ENCODE peak calls at places on chromosomes 5 and 9, in eight cellular contexts. W is psoas muscle, U is heart right ventricle, N is stomach, D is aorta, T is heart left ventricle, L is body of pancreas, O is tibial artery. G is an unnamed sample. For H3K4me1, the result is how much of the 10 kb centered on the place peaks cover.

GRCh38 chr5:178940569-178941360 is at the start of gene ZNF454:
- DNase-seq in D (peak), T (peak), N (peak), W (peak), U (peak), O (peak), L (peak), G (no peak)

GRCh38 chr5:81253875-81254274 is 20.8 kb downstream of the CKMT2 start:
- DNase-seq in L (no peak), T (no peak), D (no peak), O (no peak), U (no peak), N (no peak), W (no peak), G (no peak)

GRCh38 chr5:65825388-65826328 is 100.7 kb upstream of the ERBIN start:
- DNase-seq in D (no peak), L (no peak), U (no peak), T (no peak), W (no peak), O (no peak), N (no peak), G (no peak)

GRCh38 chr5:122916490-122916889 is 71.1 kb downstream of the SNX24 start:
- DNase-seq in U (no peak), D (no peak), W (no peak), T (no peak), N (no peak), L (no peak), O (no peak), G (no peak)

GRCh38 chr5:150301170-150301505 is 1.6 kb downstream of the ARSI start:
- DNase-seq in W (no peak), O (no peak), L (no peak), D (peak), T (no peak), U (no peak), N (no peak), G (no peak)

GRCh38 chr5:33641722-33642505 is 201.1 kb downstream of the TARS1 start:
- DNase-seq in T (no peak), N (no peak), D (no peak), L (no peak), U (no peak), O (no peak), W (no peak), G (no peak)

GRCh38 chr5:176152191-176152932 is 85.9 kb upstream of the SIMC1 start:
- DNase-seq in O (no peak), T (no peak), D (no peak), U (no peak), N (no peak), W (no peak), L (no peak), G (no peak)

GRCh38 chr9:126147620-126148522 is 178.8 kb upstream of the MVB12B start:
- DNase-seq in U (no peak), L (no peak), T (no peak), O (peak), N (peak), D (no peak), W (no peak), G (no peak)

GRCh38 chr9:20441704-20442423 is 180.4 kb downstream of the MLLT3 start:
- DNase-seq in U (no peak), O (no peak), T (no peak), W (no peak), L (no peak), N (no peak), D (no peak), G (no peak)

GRCh38 chr5:41621420-41621819 is 111.0 kb upstream of the PLCXD3 start:
- DNase-seq in W (no peak), D (no peak), T (no peak), O (no peak), U (no peak), N (no peak), L (no peak), G (no peak)

GRCh38 chr5:158875272-158875679 is 224.4 kb downstream of the EBF1 start:
- DNase-seq in U (no peak), N (no peak), W (no peak), O (no peak), T (no peak), L (no peak), D (no peak), G (no peak)

GRCh38 chr5:139961435-139962157 is 81.5 kb downstream of the NRG2 start:
- DNase-seq in N (no peak), U (no peak), T (no peak), O (no peak), D (no peak), W (no peak), L (no peak), G (no peak)

GRCh38 chr5:169302046-169302445 is 1.1 kb upstream of the SLIT3 start:
- DNase-seq in D (no peak), U (no peak), T (no peak), N (no peak), W (no peak), O (no peak), L (no peak), G (no peak)

GRCh38 chr5:43231977-43232376 is 40.0 kb downstream of the NIM1K start:
- DNase-seq in O (no peak), T (no peak), D (no peak), W (no peak), U (no peak), L (peak), N (peak), G (no peak)

GRCh38 chr5:133510634-133511262 is 101.6 kb downstream of the FSTL4 start:
- DNase-seq in U (no peak), T (no peak), L (no peak), O (no peak), W (no peak), D (no peak), N (no peak), G (no peak)

GRCh38 chr9:115649991-115650472 is 503.6 kb upstream of the PAPPA start:
- DNase-seq in N (peak), D (peak), W (peak), O (peak), T (peak), L (peak), U (peak), G (peak)

GRCh38 chr5:39780341-39780740 is 355.6 kb upstream of the DAB2 start:
- DNase-seq in N (no peak), L (no peak), O (no peak), W (no peak), D (no peak), U (no peak), T (no peak), G (peak)

GRCh38 chr9:12554636-12555035 is 138.5 kb upstream of the TYRP1 start:
- DNase-seq in D (no peak), T (no peak), L (peak), W (no peak), N (no peak), U (no peak), O (no peak), G (no peak)

GRCh38 chr9:35112257-35113020 is 3.2 kb downstream of the ATOSB start:
- DNase-seq in D (peak), N (no peak), U (no peak), T (no peak), L (peak), W (peak), O (peak), G (no peak)

GRCh38 chr9:3732077-3733038 is 206.6 kb upstream of the RFX3 start:
- DNase-seq in O (peak), N (no peak), L (peak), T (peak), W (no peak), D (no peak), U (no peak), G (peak)

GRCh38 chr5:133786432-133786831 is 174.1 kb upstream of the FSTL4 start:
- DNase-seq in L (no peak), N (no peak), D (no peak), O (no peak), W (no peak), T (no peak), U (no peak), G (no peak)

GRCh38 chr5:134003064-134003956 is 1.5 kb downstream of the VDAC1 start:
- DNase-seq in L (no peak), O (no peak), W (no peak), U (no peak), D (no peak), T (no peak), N (no peak), G (no peak)

GRCh38 chr5:66684663-66685062 is 88.5 kb downstream of the MAST4 start:
- DNase-seq in W (no peak), D (no peak), T (no peak), N (no peak), U (no peak), L (no peak), O (no peak), G (no peak)

GRCh38 chr9:76369583-76369982 is 24.6 kb downstream of the RFK start:
- DNase-seq in O (no peak), U (no peak), N (peak), T (peak), D (no peak), W (no peak), L (peak), G (no peak)

GRCh38 chr9:80125731-80126264 is 554.0 kb downstream of the TLE4 start:
- DNase-seq in L (no peak), W (no peak), D (no peak), O (no peak), U (no peak), N (no peak), T (no peak), G (no peak)

GRCh38 chr5:150068961-150069618 is 17.3 kb downstream of the CSF1R start:
- DNase-seq in N (no peak), T (no peak), W (peak), O (peak), U (no peak), L (no peak), D (no peak), G (no peak)

GRCh38 chr5:140966293-140967225 is at the start of gene PCDHAC2:
- DNase-seq in T (peak), W (peak), O (no peak), L (peak), N (peak), U (peak), D (peak), G (no peak)

GRCh38 chr9:34501889-34502425 is 20.8 kb downstream of the ENHO start:
- DNase-seq in T (peak), L (peak), O (no peak), N (peak), W (no peak), D (no peak), U (peak), G (peak)

GRCh38 chr9:121686930-121687541 is 35.6 kb downstream of the DAB2IP start:
- DNase-seq in N (peak), T (no peak), U (peak), L (peak), D (peak), O (peak), W (peak), G (peak)

GRCh38 chr9:128554155-128554862 is 1.9 kb downstream of the SPTAN1 start:
- DNase-seq in N (peak), U (peak), T (peak), D (no peak), W (peak), O (peak), L (peak), G (peak)

GRCh38 chr9:118640836-118641557 is 728.2 kb downstream of the BRINP1 start:
- DNase-seq in D (no peak), U (no peak), W (no peak), O (no peak), N (no peak), T (no peak), L (no peak), G (no peak)

GRCh38 chr9:38232895-38233294 is 159.6 kb upstream of the ALDH1B1 start:
- DNase-seq in W (no peak), L (no peak), T (no peak), D (no peak), U (no peak), O (no peak), N (no peak), G (no peak)

GRCh38 chr5:108606185-108606584 is 141.5 kb upstream of the FER start:
- DNase-seq in T (no peak), O (no peak), D (no peak), W (no peak), U (no peak), L (no peak), N (no peak), G (no peak)

GRCh38 chr9:16135916-16136315 is 583.1 kb downstream of the CCDC171 start:
- DNase-seq in L (no peak), T (no peak), O (no peak), U (no peak), N (no peak), D (no peak), W (no peak), G (no peak)
- H3K4me1 ChIP-seq in L (under half), T (under half), O (under half), U (under half), N (under half), D (under half), W (under half), G (under half)

DNA sequence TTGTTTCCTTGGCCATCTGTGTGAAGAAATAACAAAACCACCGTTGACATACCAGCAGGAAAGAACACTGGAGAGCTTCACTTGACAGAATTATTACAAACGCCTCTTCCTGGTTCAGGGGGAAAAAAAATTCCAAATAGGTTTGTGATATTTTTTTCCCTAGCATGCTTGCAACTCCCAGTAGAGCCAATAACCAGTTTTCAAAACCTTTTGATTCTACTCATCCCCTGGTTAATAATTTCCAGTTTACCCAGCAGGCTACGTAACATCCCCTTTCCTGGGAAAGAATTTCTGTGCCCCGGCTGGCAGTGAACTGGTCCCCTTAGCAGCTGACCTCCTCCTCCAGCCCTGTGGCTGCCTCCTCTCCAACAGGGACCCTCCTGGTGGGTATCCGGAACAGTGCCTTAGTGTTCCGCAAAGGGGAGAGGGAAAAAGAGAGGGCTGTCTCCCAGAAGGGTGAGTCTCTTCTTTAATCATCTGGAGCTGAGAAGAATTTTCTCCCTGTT is 72.8 kb upstream of the BOD1 start:
- DNase-seq in N (peak), W (no peak), T (no peak), U (no peak), O (no peak), L (peak), D (no peak), G (no peak)
- H3K4me3 ChIP-seq in N (peak), W (peak), T (peak), U (no peak), O (no peak), L (no peak), D (no peak), G (no peak)

DNA sequence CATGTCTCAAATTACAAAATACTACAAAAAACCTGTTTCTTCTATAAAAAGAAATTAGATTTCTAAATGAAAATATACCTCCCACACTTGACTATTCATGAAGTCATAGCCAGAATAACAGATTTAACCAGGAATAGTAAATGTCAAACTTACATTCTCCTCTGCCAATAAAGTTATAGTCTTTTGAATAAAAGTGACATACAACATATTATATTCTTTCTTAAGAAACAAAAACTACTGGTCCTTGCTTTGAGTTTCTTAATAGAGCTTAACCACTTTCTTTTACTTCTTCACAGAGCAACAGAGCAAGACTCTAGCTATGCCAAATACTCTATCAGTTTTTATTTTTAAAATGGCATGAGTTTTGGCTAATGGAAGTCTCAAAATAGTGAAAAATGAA is 61.7 kb downstream of the DEPDC1B start:
- DNase-seq in O (no peak), N (no peak), L (no peak), U (no peak), D (no peak), T (no peak), W (no peak), G (no peak)
- H3K27ac ChIP-seq in O (peak), N (no peak), L (no peak), U (no peak), D (no peak), T (no peak), W (no peak), G (no peak)

GRCh38 chr9:33142531-33142930 is 24.6 kb downstream of the B4GALT1 start:
- DNase-seq in L (no peak), O (peak), D (peak), N (no peak), U (no peak), T (no peak), W (peak), G (no peak)
- H3K4me1 ChIP-seq in L (under half), O (half or more), D (under half), N (half or more), U (half or more), T (half or more), W (half or more), G (under half)

G was measured in SJSA1.